ENCODE peak calls at places on chromosomes 16 and 17, in six cellular contexts. U is IMR-90, H is mesenchymal stem cell, C is neuronal stem cell, G is H9, M is H1. E is an unnamed sample.

GRCh38 chr17:13498184-13498583 is 103.5 kb downstream of the HS3ST3A1 start:
- DNase-seq in M (no peak), U (no peak), G (no peak), H (no peak), C (no peak), E (no peak)

GRCh38 chr17:29557085-29557697 is 9.6 kb downstream of the ABHD15 start:
- DNase-seq in G (no peak), M (peak; percentile 13), C (no peak), U (peak; percentile 62), H (peak; percentile 26), E (no peak)

GRCh38 chr16:4931381-4931780 is 5.6 kb downstream of the PPL start:
- DNase-seq in H (no peak), U (no peak), M (no peak), G (no peak), C (no peak), E (no peak)

GRCh38 chr16:1474047-1474446 is 781 bp downstream of the CLCN7 start:
- DNase-seq in G (no peak), M (no peak), C (no peak), U (no peak), H (no peak), E (peak; percentile 19)

GRCh38 chr16:48813485-48813884 is 203.5 kb upstream of the N4BP1 start:
- DNase-seq in G (no peak), C (no peak), M (no peak), U (no peak), H (no peak), E (no peak)

GRCh38 chr17:14112407-14112806 is 43.1 kb downstream of the COX10 start:
- DNase-seq in G (no peak), H (no peak), U (no peak), M (no peak), C (no peak), E (no peak)

GRCh38 chr16:77962689-77963088 is 59.7 kb upstream of the CLEC3A start:
- DNase-seq in M (no peak), H (no peak), C (no peak), U (no peak), G (no peak), E (no peak)

GRCh38 chr16:2437032-2437790 is 8.0 kb downstream of the CCNF start:
- DNase-seq in G (no peak), H (no peak), C (no peak), U (no peak), M (no peak), E (no peak)

GRCh38 chr17:8104911-8105310 is 13.4 kb downstream of the ALOXE3 start:
- DNase-seq in H (no peak), C (no peak), G (no peak), U (no peak), M (no peak), E (no peak)

GRCh38 chr16:81940781-81941560 is 70.3 kb downstream of the SDR42E1 start:
- DNase-seq in H (peak; percentile 55), C (no peak), G (no peak), M (peak; percentile 45), U (peak; percentile 64), E (peak; percentile 63)

GRCh38 chr16:85395207-85395912 is 217.8 kb upstream of the GSE1 start:
- DNase-seq in G (no peak), H (peak; percentile 99), U (peak; percentile 98), M (peak; percentile 49), C (no peak), E (no peak)

GRCh38 chr17:82107341-82107860 is 9.4 kb upstream of the FASN start:
- DNase-seq in H (no peak), C (no peak), U (no peak), G (no peak), M (peak; percentile 48), E (peak; percentile 28)

GRCh38 chr17:17645961-17646360 is 35.3 kb upstream of the RAI1 start:
- DNase-seq in C (no peak), H (no peak), M (no peak), U (peak; percentile 28), G (no peak), E (no peak)

GRCh38 chr17:28950017-28950751 is 1.1 kb downstream of the PHF12 start:
- DNase-seq in U (peak; percentile 39), C (peak; percentile 60), H (peak; percentile 71), G (peak; percentile 80), M (peak; percentile 73), E (peak; percentile 78)

DNA sequence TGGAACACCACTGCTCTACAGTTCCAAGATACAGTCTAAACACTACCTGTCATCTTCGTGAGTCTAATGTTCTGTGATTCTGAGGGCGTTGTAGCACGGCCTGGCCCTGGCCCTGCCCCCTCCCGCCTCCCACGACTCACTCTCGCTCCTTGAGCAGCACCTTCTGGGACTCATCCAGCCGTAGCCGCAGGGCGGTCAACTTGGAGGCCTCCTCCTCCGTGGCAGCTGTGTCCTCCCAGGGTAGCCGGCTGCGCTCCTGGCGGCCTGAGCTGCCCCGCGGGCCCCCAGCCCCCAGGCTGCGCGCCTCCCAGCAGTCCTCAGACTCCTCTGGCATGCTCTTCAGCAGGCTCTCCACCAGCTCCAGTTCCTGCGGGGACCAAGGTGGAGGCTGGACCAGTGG is 10.6 kb downstream of the CCDC102A start:
- DNase-seq in G (no peak), C (no peak), M (no peak), U (no peak), H (no peak), E (no peak)
- H2BK15ac ChIP-seq in G (no peak overlapping the region), C (no peak overlapping the region), M (no peak overlapping the region), U (no peak overlapping the region), H (no peak overlapping the region), E (no peak overlapping the region)

GRCh38 chr17:6496116-6496481 is 51.8 kb downstream of the PIMREG start:
- DNase-seq in H (no peak), U (no peak), G (peak; percentile 98), M (peak; percentile 72), C (no peak), E (peak; percentile 96)

GRCh38 chr17:6495450-6496115 is 51.3 kb downstream of the PIMREG start:
- DNase-seq in M (no peak), U (no peak), H (no peak), C (no peak), G (peak; percentile 37), E (no peak)

GRCh38 chr17:6498356-6498755 is 54.1 kb downstream of the PIMREG start:
- DNase-seq in H (no peak), M (no peak), C (no peak), U (no peak), G (no peak), E (no peak)

GRCh38 chr17:6497496-6498221 is 53.4 kb downstream of the PIMREG start:
- DNase-seq in M (no peak), U (no peak), C (no peak), G (peak; percentile 72), H (no peak), E (no peak)

GRCh38 chr17:6496636-6497441 is 52.6 kb downstream of the PIMREG start:
- DNase-seq in M (no peak), C (no peak), G (peak; percentile 38), H (no peak), U (no peak), E (no peak)
- H3K27ac ChIP-seq in M (no peak overlapping the region), C (no peak overlapping the region), G (no peak overlapping the region), H (no peak overlapping the region), U (no peak overlapping the region), E (no peak overlapping the region)

DNA sequence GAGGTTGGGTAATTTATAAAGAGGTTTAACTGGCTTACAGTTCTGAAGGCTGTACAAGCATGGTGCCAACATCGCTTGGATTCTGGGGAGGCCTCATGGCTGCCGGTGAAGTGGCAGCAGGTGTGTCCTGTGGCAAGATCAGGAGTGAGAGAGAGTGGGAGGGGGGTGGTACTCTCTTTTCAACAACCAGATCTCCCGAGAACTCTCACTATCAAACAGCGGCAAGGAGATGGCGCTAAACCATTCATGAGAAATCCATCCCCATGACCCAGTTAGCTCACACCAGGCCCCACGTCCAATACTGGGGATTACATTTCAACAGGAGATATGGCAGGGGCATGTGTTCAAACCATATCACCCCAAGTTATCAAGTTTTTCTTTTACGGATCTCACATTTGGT is 44.0 kb upstream of the CBX4 start:
- DNase-seq in C (no peak), U (no peak), G (no peak), H (no peak), M (no peak), E (peak; percentile 20)
- H3K9ac ChIP-seq in C (no peak overlapping the region), U (no peak overlapping the region), G (no peak overlapping the region), H (no peak overlapping the region), M (no peak overlapping the region), E (no peak overlapping the region)

GRCh38 chr17:45408611-45409421 is 23.9 kb downstream of the ARHGAP27 start:
- DNase-seq in H (no peak), M (no peak), C (no peak), U (no peak), G (no peak), E (peak; percentile 62)

GRCh38 chr17:45413498-45413923 is 19.2 kb downstream of the ARHGAP27 start:
- DNase-seq in U (no peak), H (no peak), M (no peak), G (no peak), C (no peak), E (no peak)

GRCh38 chr17:45409659-45410076 is 23.0 kb downstream of the ARHGAP27 start:
- DNase-seq in H (no peak), G (no peak), C (no peak), U (no peak), M (no peak), E (no peak)

GRCh38 chr17:45410144-45411091 is 22.3 kb downstream of the ARHGAP27 start:
- DNase-seq in H (no peak), M (no peak), G (no peak), U (no peak), C (no peak), E (no peak)

DNA sequence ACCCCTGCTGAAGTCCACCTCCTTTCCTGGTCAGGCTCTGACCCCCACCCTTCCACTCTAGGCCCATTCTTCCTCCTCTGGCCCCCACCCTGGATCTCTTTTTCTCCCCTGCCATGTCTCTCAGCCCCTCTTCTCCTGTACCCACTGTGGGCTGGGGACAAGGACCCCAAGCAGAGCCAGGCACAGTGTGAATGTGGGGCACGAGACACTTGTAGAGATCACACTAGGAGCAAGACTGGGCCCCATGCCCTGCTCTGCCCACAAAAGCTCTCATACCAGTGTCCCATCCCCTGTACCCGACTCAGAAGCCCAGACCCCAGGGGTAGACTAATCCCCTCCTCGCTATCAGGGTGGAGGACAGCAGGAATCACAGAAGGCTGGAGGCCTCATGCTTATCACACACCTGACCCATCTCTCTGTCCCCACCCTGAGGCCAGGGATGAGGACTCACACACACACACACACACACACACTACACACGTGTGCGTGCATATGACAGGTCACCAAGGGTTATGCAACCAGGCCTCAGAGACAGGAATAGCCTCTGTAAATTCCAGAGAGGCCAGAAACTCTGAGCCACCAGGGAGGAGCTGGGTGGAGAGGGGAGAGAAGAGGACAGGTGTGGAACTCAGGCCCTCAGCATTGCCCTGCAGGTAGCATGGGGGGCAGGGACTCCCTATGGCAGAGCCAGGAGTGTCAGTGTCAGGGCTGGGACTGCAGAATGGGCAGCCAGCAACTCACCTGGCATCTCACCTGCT is 21.1 kb downstream of the ARHGAP27 start:
- DNase-seq in C (no peak), H (no peak), M (no peak), G (no peak), U (no peak), E (no peak)
- H2BK15ac ChIP-seq in C (no peak overlapping the region), H (no peak overlapping the region), M (no peak overlapping the region), G (no peak overlapping the region), U (no peak overlapping the region), E (no peak overlapping the region)

GRCh38 chr16:10616744-10617640 is 36.6 kb upstream of the EMP2 start:
- DNase-seq in H (no peak), C (no peak), U (peak; percentile 29), M (peak; percentile 63), G (peak; percentile 61), E (peak; percentile 70)
- H3K27ac ChIP-seq in H (no peak overlapping the region), C (no peak overlapping the region), U (no peak overlapping the region), M (no peak overlapping the region), G (no peak overlapping the region), E (no peak overlapping the region)

E was measured in mesendoderm.